ENCODE peak calls at places on chromosomes 6 and 20, in four cellular contexts. One of them, this sample, is unnamed.

GRCh38 chr6:159035891-159036290 is 8.9 kb downstream of the TAGAP start:
- DNase-seq in endothelial cell of umbilical vein: no peak
- DNase-seq in IMR-90: no peak
- DNase-seq in fibroblast of lung: no peak
- DNase-seq in this sample: no peak

GRCh38 chr6:70246118-70246517 is 56.8 kb downstream of the COL9A1 start:
- DNase-seq in endothelial cell of umbilical vein: no peak
- DNase-seq in IMR-90: no peak
- DNase-seq in fibroblast of lung: no peak
- DNase-seq in this sample: no peak

GRCh38 chr20:63844384-63845025 is 13.4 kb upstream of the ZBTB46 start:
- DNase-seq in endothelial cell of umbilical vein: no peak
- DNase-seq in IMR-90: no peak
- DNase-seq in fibroblast of lung: no peak
- DNase-seq in this sample: no peak

GRCh38 chr6:122789078-122789861 is at the start of gene SMPDL3A:
- DNase-seq in endothelial cell of umbilical vein: peak; percentile 77
- DNase-seq in IMR-90: peak; percentile 97
- DNase-seq in fibroblast of lung: peak; percentile 96
- DNase-seq in this sample: peak; percentile 84

GRCh38 chr6:139757766-139758655 is 383.6 kb upstream of the CITED2 start:
- DNase-seq in endothelial cell of umbilical vein: no peak
- DNase-seq in IMR-90: peak; percentile 42
- DNase-seq in fibroblast of lung: peak; percentile 69
- DNase-seq in this sample: peak; percentile 71

GRCh38 chr6:102853249-102853955 is 1459.9 kb downstream of the GRIK2 start:
- DNase-seq in endothelial cell of umbilical vein: no peak
- DNase-seq in IMR-90: no peak
- DNase-seq in fibroblast of lung: no peak
- DNase-seq in this sample: no peak

GRCh38 chr20:631091-631490 is 21.0 kb upstream of the TCF15 start:
- DNase-seq in endothelial cell of umbilical vein: no peak
- DNase-seq in IMR-90: no peak
- DNase-seq in fibroblast of lung: no peak
- DNase-seq in this sample: no peak

GRCh38 chr20:35146299-35146921 is 726 bp downstream of the EDEM2 start:
- DNase-seq in endothelial cell of umbilical vein: peak; percentile 42
- DNase-seq in IMR-90: no peak
- DNase-seq in fibroblast of lung: no peak
- DNase-seq in this sample: peak; percentile 70

GRCh38 chr6:2523061-2523460 is 227.7 kb downstream of the MYLK4 start:
- DNase-seq in endothelial cell of umbilical vein: no peak
- DNase-seq in IMR-90: no peak
- DNase-seq in fibroblast of lung: no peak
- DNase-seq in this sample: no peak

DNA sequence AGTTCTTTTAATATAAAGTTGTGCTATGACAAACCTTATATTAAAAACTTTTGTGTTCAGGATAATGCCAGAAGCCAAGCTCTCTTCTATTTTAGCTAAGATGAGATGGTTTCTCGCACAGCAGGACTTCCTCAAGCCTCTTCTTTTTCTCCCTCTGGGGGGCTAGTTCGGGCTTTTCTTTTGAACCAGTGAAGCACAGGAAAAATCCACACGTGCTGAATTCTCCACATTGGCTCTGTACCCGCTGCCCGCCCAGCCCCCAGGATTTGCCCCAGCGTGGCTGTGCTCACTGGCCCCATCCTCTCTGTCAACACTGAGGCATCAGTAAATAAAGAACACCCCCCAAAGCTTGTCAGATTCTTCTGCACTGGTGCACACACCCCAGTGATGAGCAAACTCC is 232.8 kb downstream of the ZNF217 start:
- DNase-seq in endothelial cell of umbilical vein: no peak
- DNase-seq in IMR-90: no peak
- DNase-seq in fibroblast of lung: no peak
- DNase-seq in this sample: no peak
- H3K4me2 ChIP-seq in endothelial cell of umbilical vein: no peak overlapping the region
- H3K4me2 ChIP-seq in IMR-90: no peak overlapping the region
- H3K4me2 ChIP-seq in fibroblast of lung: no peak overlapping the region
- H3K4me2 ChIP-seq in this sample: no peak overlapping the region

GRCh38 chr6:41896280-41896679 is 1.1 kb upstream of the USP49 start:
- DNase-seq in endothelial cell of umbilical vein: no peak
- DNase-seq in IMR-90: no peak
- DNase-seq in fibroblast of lung: no peak
- DNase-seq in this sample: no peak
- H3K4me3 ChIP-seq in endothelial cell of umbilical vein: no peak overlapping the region
- H3K4me3 ChIP-seq in IMR-90: no peak overlapping the region
- H3K4me3 ChIP-seq in fibroblast of lung: peak overlapping the region; percentile 63
- H3K4me3 ChIP-seq in this sample: peak overlapping the region; percentile 95

GRCh38 chr6:109448615-109449014 is 7.0 kb downstream of the MICAL1 start:
- DNase-seq in endothelial cell of umbilical vein: no peak
- DNase-seq in IMR-90: no peak
- DNase-seq in fibroblast of lung: no peak
- DNase-seq in this sample: no peak

GRCh38 chr6:109449789-109450673 is 5.5 kb downstream of the MICAL1 start:
- DNase-seq in endothelial cell of umbilical vein: no peak
- DNase-seq in IMR-90: no peak
- DNase-seq in fibroblast of lung: no peak
- DNase-seq in this sample: no peak

GRCh38 chr6:109447878-109448555 is 7.5 kb downstream of the SMPD2 start:
- DNase-seq in endothelial cell of umbilical vein: no peak
- DNase-seq in IMR-90: no peak
- DNase-seq in fibroblast of lung: peak; percentile 14
- DNase-seq in this sample: no peak

GRCh38 chr6:109450801-109451200 is 4.8 kb downstream of the MICAL1 start:
- DNase-seq in endothelial cell of umbilical vein: no peak
- DNase-seq in IMR-90: no peak
- DNase-seq in fibroblast of lung: no peak
- DNase-seq in this sample: no peak

DNA sequence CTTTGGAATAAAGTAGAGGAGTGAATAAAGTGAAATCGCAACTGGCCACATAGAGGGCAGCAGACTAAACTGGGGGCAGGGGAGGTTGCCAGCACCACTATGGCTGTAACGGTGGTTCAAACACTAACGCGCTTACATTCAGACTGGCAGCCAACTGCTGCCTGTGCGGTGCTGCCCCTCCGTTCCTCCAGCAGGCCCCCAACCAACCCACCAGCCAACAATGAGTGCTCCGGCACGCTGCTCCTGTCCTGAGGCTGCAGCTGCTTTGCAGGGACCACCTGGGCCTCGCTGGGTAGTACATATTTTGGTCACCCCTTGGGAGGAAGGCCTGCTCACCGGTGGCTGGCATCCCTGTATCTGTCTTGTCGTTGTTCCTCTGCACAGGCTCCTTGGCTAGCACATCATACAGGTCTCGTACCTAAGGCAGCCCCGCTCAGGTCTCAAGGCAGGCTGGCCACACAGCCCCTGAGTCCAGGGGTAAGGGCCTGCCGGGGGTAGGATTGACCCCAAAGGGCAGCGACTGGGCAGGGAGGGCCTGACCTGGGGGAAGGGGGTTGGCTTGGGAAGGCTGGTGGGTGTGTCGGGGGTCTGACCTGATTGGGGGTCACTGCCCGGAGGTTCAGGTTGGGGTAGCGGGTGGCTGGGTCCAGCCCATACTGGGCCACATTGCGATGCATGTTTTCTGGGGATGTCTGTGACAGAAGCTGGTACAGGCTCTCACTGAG is 6.3 kb downstream of the MICAL1 start:
- DNase-seq in endothelial cell of umbilical vein: no peak
- DNase-seq in IMR-90: no peak
- DNase-seq in fibroblast of lung: no peak
- DNase-seq in this sample: no peak
- H3K4me2 ChIP-seq in endothelial cell of umbilical vein: no peak overlapping the region
- H3K4me2 ChIP-seq in IMR-90: no peak overlapping the region
- H3K4me2 ChIP-seq in fibroblast of lung: no peak overlapping the region
- H3K4me2 ChIP-seq in this sample: no peak overlapping the region

GRCh38 chr6:168403370-168404005 is 37.5 kb upstream of the SMOC2 start:
- DNase-seq in endothelial cell of umbilical vein: no peak
- DNase-seq in IMR-90: no peak
- DNase-seq in fibroblast of lung: no peak
- DNase-seq in this sample: no peak
- H3K4me3 ChIP-seq in endothelial cell of umbilical vein: no peak overlapping the region
- H3K4me3 ChIP-seq in IMR-90: no peak overlapping the region
- H3K4me3 ChIP-seq in fibroblast of lung: no peak overlapping the region
- H3K4me3 ChIP-seq in this sample: no peak overlapping the region

GRCh38 chr6:148749678-148750077 is 2.8 kb downstream of the UST start:
- DNase-seq in endothelial cell of umbilical vein: no peak
- DNase-seq in IMR-90: no peak
- DNase-seq in fibroblast of lung: no peak
- DNase-seq in this sample: no peak

GRCh38 chr6:148751233-148751632 is 4.4 kb downstream of the UST start:
- DNase-seq in endothelial cell of umbilical vein: no peak
- DNase-seq in IMR-90: no peak
- DNase-seq in fibroblast of lung: no peak
- DNase-seq in this sample: peak; percentile 65

GRCh38 chr6:148747493-148748160 is 797 bp downstream of the UST start:
- DNase-seq in endothelial cell of umbilical vein: peak; percentile 6
- DNase-seq in IMR-90: peak; percentile 21
- DNase-seq in fibroblast of lung: no peak
- DNase-seq in this sample: peak; percentile 77

GRCh38 chr6:148747145-148747492 is 289 bp downstream of the UST start:
- DNase-seq in endothelial cell of umbilical vein: peak; percentile 14
- DNase-seq in IMR-90: peak; percentile 42
- DNase-seq in fibroblast of lung: peak; percentile 59
- DNase-seq in this sample: peak; percentile 82

GRCh38 chr6:148750826-148751225 is 4.0 kb downstream of the UST start:
- DNase-seq in endothelial cell of umbilical vein: no peak
- DNase-seq in IMR-90: peak; percentile 36
- DNase-seq in fibroblast of lung: peak; percentile 61
- DNase-seq in this sample: peak; percentile 92
- H3K4me2 ChIP-seq in endothelial cell of umbilical vein: no peak overlapping the region
- H3K4me2 ChIP-seq in IMR-90: no peak overlapping the region
- H3K4me2 ChIP-seq in fibroblast of lung: no peak overlapping the region
- H3K4me2 ChIP-seq in this sample: peak overlapping the region; percentile 80

DNA sequence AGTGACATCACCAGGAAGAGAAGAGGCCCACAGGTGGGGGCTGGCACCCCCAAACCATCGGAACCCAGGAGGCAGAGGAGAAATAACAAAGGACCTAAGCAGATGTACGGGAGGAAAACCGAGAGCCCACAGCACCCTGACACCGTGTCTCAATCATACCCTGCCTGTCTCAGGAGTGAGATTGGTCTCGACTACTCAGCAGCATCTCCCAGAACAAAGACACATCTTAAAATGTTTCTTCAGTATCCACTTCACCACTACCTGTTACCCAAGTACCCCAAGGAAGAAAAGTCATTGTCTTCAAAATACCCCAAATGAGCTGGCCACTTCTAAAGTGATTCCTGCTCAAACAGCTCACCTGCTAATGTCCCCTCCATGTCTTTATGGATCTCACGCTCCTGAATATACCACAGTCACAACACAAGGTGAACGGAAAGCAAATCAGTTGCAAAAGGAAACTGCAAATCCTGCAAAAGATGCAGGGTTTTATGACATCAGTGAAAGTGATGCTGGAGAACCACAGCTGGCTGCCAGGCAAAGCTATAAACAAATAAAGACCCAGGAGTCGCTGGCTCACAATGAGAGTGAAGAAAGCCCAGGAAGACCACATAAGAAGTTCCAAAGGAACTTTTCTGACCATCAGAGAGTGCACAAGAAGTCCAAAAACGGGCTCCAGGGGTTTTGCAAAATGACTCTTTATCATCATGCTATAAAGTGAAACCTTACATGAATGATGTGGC is 44.1 kb downstream of the PREX1 start:
- DNase-seq in endothelial cell of umbilical vein: no peak
- DNase-seq in IMR-90: peak; percentile 22
- DNase-seq in fibroblast of lung: peak; percentile 51
- DNase-seq in this sample: peak; percentile 18
- H3K4me3 ChIP-seq in endothelial cell of umbilical vein: no peak overlapping the region
- H3K4me3 ChIP-seq in IMR-90: no peak overlapping the region
- H3K4me3 ChIP-seq in fibroblast of lung: no peak overlapping the region
- H3K4me3 ChIP-seq in this sample: no peak overlapping the region

GRCh38 chr6:15879372-15880261 is 216.8 kb upstream of the DTNBP1 start:
- DNase-seq in endothelial cell of umbilical vein: peak; percentile 87
- DNase-seq in IMR-90: peak; percentile 13
- DNase-seq in fibroblast of lung: peak; percentile 83
- DNase-seq in this sample: peak; percentile 86

GRCh38 chr6:15882345-15882744 is 219.5 kb upstream of the DTNBP1 start:
- DNase-seq in endothelial cell of umbilical vein: no peak
- DNase-seq in IMR-90: no peak
- DNase-seq in fibroblast of lung: no peak
- DNase-seq in this sample: no peak

GRCh38 chr6:15882915-15883314 is 220.1 kb upstream of the DTNBP1 start:
- DNase-seq in endothelial cell of umbilical vein: peak; percentile 34
- DNase-seq in IMR-90: no peak
- DNase-seq in fibroblast of lung: no peak
- DNase-seq in this sample: no peak

GRCh38 chr6:15881150-15881549 is 218.3 kb upstream of the DTNBP1 start:
- DNase-seq in endothelial cell of umbilical vein: no peak
- DNase-seq in IMR-90: no peak
- DNase-seq in fibroblast of lung: no peak
- DNase-seq in this sample: no peak

DNA sequence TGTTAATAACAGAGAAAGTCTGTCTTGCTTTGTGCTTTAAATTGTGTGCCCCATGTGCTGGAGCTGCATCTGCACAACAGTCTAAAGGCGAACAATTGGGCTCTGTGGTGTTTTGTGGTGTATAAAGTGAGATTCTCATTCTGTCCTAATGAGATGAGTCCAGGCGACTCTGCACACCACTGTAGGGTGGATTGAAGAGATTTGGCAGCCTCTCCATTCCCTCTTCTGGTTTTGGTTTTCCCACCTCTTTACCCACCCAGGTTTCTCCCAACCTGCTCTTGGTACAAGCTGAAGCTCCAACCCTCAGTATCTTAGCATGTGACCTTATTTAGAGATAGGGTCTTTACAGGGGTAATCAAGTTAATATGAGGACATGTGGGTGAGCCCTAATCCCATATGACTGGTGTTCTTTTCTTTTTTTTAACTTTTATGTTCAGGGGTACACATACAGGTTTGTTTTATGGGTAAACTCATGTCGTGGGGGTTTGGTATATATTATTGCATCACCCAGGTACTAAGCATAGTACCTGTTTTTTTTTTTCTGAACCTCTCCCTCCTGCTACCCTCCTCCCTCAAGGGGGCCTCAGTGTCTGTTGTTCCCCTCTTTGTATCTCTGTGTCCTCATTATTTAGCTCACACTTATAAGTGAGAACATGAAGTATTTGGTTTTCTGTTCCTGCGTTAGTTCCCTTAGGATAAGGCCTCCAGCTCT is 217.6 kb upstream of the DTNBP1 start:
- DNase-seq in endothelial cell of umbilical vein: no peak
- DNase-seq in IMR-90: no peak
- DNase-seq in fibroblast of lung: no peak
- DNase-seq in this sample: no peak
- H3K4me2 ChIP-seq in endothelial cell of umbilical vein: no peak overlapping the region
- H3K4me2 ChIP-seq in IMR-90: no peak overlapping the region
- H3K4me2 ChIP-seq in fibroblast of lung: no peak overlapping the region
- H3K4me2 ChIP-seq in this sample: peak overlapping the region; percentile 38

GRCh38 chr6:79927758-79928157 is 19.6 kb downstream of the ELOVL4 start:
- DNase-seq in endothelial cell of umbilical vein: no peak
- DNase-seq in IMR-90: no peak
- DNase-seq in fibroblast of lung: no peak
- DNase-seq in this sample: no peak

GRCh38 chr6:79928478-79928998 is 18.8 kb downstream of the ELOVL4 start:
- DNase-seq in endothelial cell of umbilical vein: no peak
- DNase-seq in IMR-90: no peak
- DNase-seq in fibroblast of lung: no peak
- DNase-seq in this sample: no peak
- H3K4me3 ChIP-seq in endothelial cell of umbilical vein: no peak overlapping the region
- H3K4me3 ChIP-seq in IMR-90: no peak overlapping the region
- H3K4me3 ChIP-seq in fibroblast of lung: no peak overlapping the region
- H3K4me3 ChIP-seq in this sample: no peak overlapping the region